ENCODE peak calls at places on chromosomes 5 and 9, in six cellular contexts. One of them, this sample, is unnamed.

GRCh38 chr9:113522419-113522818 is 58.9 kb downstream of the RGS3 start:
- DNase-seq in mesenteric fat pad: no peak
- DNase-seq in SW480: no peak
- DNase-seq in HEK293T: no peak
- DNase-seq in adrenal gland: no peak
- DNase-seq in progenitor cell of endocrine pancreas: no peak
- DNase-seq in this sample: no peak

GRCh38 chr5:23704176-23704855 is 196.9 kb downstream of the PRDM9 start:
- DNase-seq in progenitor cell of endocrine pancreas: no peak
- DNase-seq in SW480: no peak
- DNase-seq in adrenal gland: no peak
- DNase-seq in mesenteric fat pad: no peak
- DNase-seq in HEK293T: no peak
- DNase-seq in this sample: no peak

GRCh38 chr5:54742417-54742889 is 224.9 kb downstream of the SNX18 start:
- DNase-seq in progenitor cell of endocrine pancreas: no peak
- DNase-seq in adrenal gland: no peak
- DNase-seq in HEK293T: no peak
- DNase-seq in mesenteric fat pad: no peak
- DNase-seq in SW480: no peak
- DNase-seq in this sample: peak; percentile 63

GRCh38 chr9:71944754-71945409 is 33.4 kb downstream of the C9orf85 start:
- DNase-seq in HEK293T: no peak
- DNase-seq in SW480: no peak
- DNase-seq in mesenteric fat pad: no peak
- DNase-seq in progenitor cell of endocrine pancreas: no peak
- DNase-seq in adrenal gland: no peak
- DNase-seq in this sample: peak; percentile 5

GRCh38 chr5:173490681-173491080 is 125.8 kb downstream of the BOD1 start:
- DNase-seq in mesenteric fat pad: no peak
- DNase-seq in adrenal gland: no peak
- DNase-seq in progenitor cell of endocrine pancreas: no peak
- DNase-seq in HEK293T: no peak
- DNase-seq in SW480: no peak
- DNase-seq in this sample: no peak

GRCh38 chr5:6737043-6737941 is 24.1 kb downstream of the TENT4A start:
- DNase-seq in HEK293T: no peak
- DNase-seq in mesenteric fat pad: peak; percentile 71
- DNase-seq in SW480: no peak
- DNase-seq in progenitor cell of endocrine pancreas: no peak
- DNase-seq in adrenal gland: no peak
- DNase-seq in this sample: no peak

GRCh38 chr5:131109540-131110255 is 55.4 kb downstream of the HINT1 start:
- DNase-seq in adrenal gland: peak; percentile 32
- DNase-seq in progenitor cell of endocrine pancreas: no peak
- DNase-seq in mesenteric fat pad: no peak
- DNase-seq in SW480: peak; percentile 64
- DNase-seq in HEK293T: peak; percentile 32
- DNase-seq in this sample: peak; percentile 49

GRCh38 chr9:110148384-110148783 is 59.6 kb downstream of the C9orf152 start:
- DNase-seq in mesenteric fat pad: no peak
- DNase-seq in progenitor cell of endocrine pancreas: no peak
- DNase-seq in HEK293T: no peak
- DNase-seq in SW480: no peak
- DNase-seq in adrenal gland: no peak
- DNase-seq in this sample: no peak

GRCh38 chr5:115801152-115801551 is 15.3 kb downstream of the CDO1 start:
- DNase-seq in adrenal gland: no peak
- DNase-seq in HEK293T: no peak
- DNase-seq in SW480: no peak
- DNase-seq in progenitor cell of endocrine pancreas: no peak
- DNase-seq in mesenteric fat pad: no peak
- DNase-seq in this sample: no peak

GRCh38 chr5:111748304-111748763 is 8.7 kb downstream of the NREP start:
- DNase-seq in SW480: peak; percentile 26
- DNase-seq in HEK293T: no peak
- DNase-seq in progenitor cell of endocrine pancreas: no peak
- DNase-seq in adrenal gland: peak; percentile 79
- DNase-seq in mesenteric fat pad: no peak
- DNase-seq in this sample: peak; percentile 12

GRCh38 chr5:52660621-52661020 is 127.1 kb upstream of the ITGA1 start:
- DNase-seq in HEK293T: no peak
- DNase-seq in mesenteric fat pad: no peak
- DNase-seq in SW480: no peak
- DNase-seq in progenitor cell of endocrine pancreas: no peak
- DNase-seq in adrenal gland: no peak
- DNase-seq in this sample: no peak

GRCh38 chr9:133768859-133769510 is 30.8 kb upstream of the SARDH start:
- DNase-seq in progenitor cell of endocrine pancreas: peak; percentile 8
- DNase-seq in adrenal gland: peak; percentile 66
- DNase-seq in SW480: no peak
- DNase-seq in mesenteric fat pad: peak; percentile 89
- DNase-seq in HEK293T: no peak
- DNase-seq in this sample: no peak

GRCh38 chr5:140549237-140550144 is 2.0 kb downstream of the EIF4EBP3 start:
- DNase-seq in mesenteric fat pad: no peak
- DNase-seq in progenitor cell of endocrine pancreas: no peak
- DNase-seq in adrenal gland: peak; percentile 75
- DNase-seq in HEK293T: no peak
- DNase-seq in SW480: no peak
- DNase-seq in this sample: peak; percentile 64

GRCh38 chr5:38258319-38259061 is at the start of gene EGFLAM:
- DNase-seq in HEK293T: peak; percentile 66
- DNase-seq in mesenteric fat pad: no peak
- DNase-seq in progenitor cell of endocrine pancreas: peak; percentile 55
- DNase-seq in SW480: no peak
- DNase-seq in adrenal gland: peak; percentile 8
- DNase-seq in this sample: peak; percentile 18

GRCh38 chr5:37598665-37599064 is 219.5 kb downstream of the WDR70 start:
- DNase-seq in adrenal gland: no peak
- DNase-seq in mesenteric fat pad: no peak
- DNase-seq in HEK293T: no peak
- DNase-seq in progenitor cell of endocrine pancreas: no peak
- DNase-seq in SW480: no peak
- DNase-seq in this sample: no peak

GRCh38 chr5:78899922-78900362 is 85.2 kb downstream of the ARSB start:
- DNase-seq in HEK293T: peak; percentile 55
- DNase-seq in progenitor cell of endocrine pancreas: no peak
- DNase-seq in mesenteric fat pad: no peak
- DNase-seq in SW480: peak; percentile 30
- DNase-seq in adrenal gland: peak; percentile 50
- DNase-seq in this sample: peak; percentile 65

GRCh38 chr9:91174772-91175171 is 186.9 kb downstream of the AUH start:
- DNase-seq in HEK293T: no peak
- DNase-seq in adrenal gland: no peak
- DNase-seq in mesenteric fat pad: no peak
- DNase-seq in SW480: no peak
- DNase-seq in progenitor cell of endocrine pancreas: no peak
- DNase-seq in this sample: no peak

GRCh38 chr5:125326114-125326513 is 579.7 kb upstream of the ZNF608 start:
- DNase-seq in SW480: no peak
- DNase-seq in progenitor cell of endocrine pancreas: no peak
- DNase-seq in mesenteric fat pad: no peak
- DNase-seq in HEK293T: peak; percentile 69
- DNase-seq in adrenal gland: peak; percentile 93
- DNase-seq in this sample: peak; percentile 32

GRCh38 chr5:135606431-135606830 is 27.6 kb upstream of the CXCL14 start:
- DNase-seq in SW480: no peak
- DNase-seq in progenitor cell of endocrine pancreas: no peak
- DNase-seq in adrenal gland: no peak
- DNase-seq in HEK293T: no peak
- DNase-seq in mesenteric fat pad: no peak
- DNase-seq in this sample: no peak

GRCh38 chr9:37836386-37836785 is 35.8 kb downstream of the DCAF10 start:
- DNase-seq in mesenteric fat pad: no peak
- DNase-seq in HEK293T: no peak
- DNase-seq in adrenal gland: no peak
- DNase-seq in progenitor cell of endocrine pancreas: no peak
- DNase-seq in SW480: no peak
- DNase-seq in this sample: no peak

GRCh38 chr5:127040779-127041520 is 10.6 kb upstream of the MARCHF3 start:
- DNase-seq in progenitor cell of endocrine pancreas: no peak
- DNase-seq in SW480: peak; percentile 64
- DNase-seq in HEK293T: no peak
- DNase-seq in mesenteric fat pad: no peak
- DNase-seq in adrenal gland: no peak
- DNase-seq in this sample: peak; percentile 56

This sample was measured in Calu3.